ENCODE peak calls at places on chromosomes 5 and 9, in nine cellular contexts. B is CD8-positive, alpha-beta memory T cell; C is heart right ventricle; I is K562; X is right atrium auricular region; E is cardiac muscle cell; Y is DND-41; L is lung; O is neuronal stem cell. W is an unnamed sample. For H3K4me1, the result is how much of the 10 kb centered on the place peaks cover.

GRCh38 chr5:54774281-54775171 is 210.9 kb downstream of the ESM1 start:
- DNase-seq in B (no peak), C (peak), I (no peak), X (peak), E (peak), Y (no peak), L (peak), O (no peak), W (peak)

GRCh38 chr5:6820851-6821479 is 107.7 kb downstream of the TENT4A start:
- DNase-seq in B (peak), C (no peak), I (peak), X (no peak), E (peak), Y (peak), L (no peak), O (peak), W (no peak)

GRCh38 chr5:109921735-109922395 is 232.1 kb downstream of the MAN2A1 start:
- DNase-seq in B (no peak), C (peak), I (no peak), X (no peak), E (no peak), Y (peak), L (peak), O (no peak), W (peak)

GRCh38 chr5:110536120-110537115 is 190.1 kb downstream of the TMEM232 start:
- DNase-seq in B (no peak), C (no peak), I (no peak), X (no peak), E (peak), Y (no peak), L (no peak), O (no peak), W (peak)

GRCh38 chr9:107732781-107733529 is 243.4 kb upstream of the KLF4 start:
- DNase-seq in B (no peak), C (peak), I (no peak), X (peak), E (peak), Y (no peak), L (no peak), O (no peak), W (peak)

GRCh38 chr9:86353591-86354047 is 591 bp downstream of the TUT7 start:
- DNase-seq in B (no peak), C (no peak), I (no peak), X (no peak), E (peak), Y (no peak), L (peak), O (no peak), W (peak)

GRCh38 chr5:37554938-37555337 is 175.8 kb downstream of the WDR70 start:
- DNase-seq in B (no peak), C (no peak), I (peak), X (no peak), E (no peak), Y (no peak), L (no peak), O (no peak), W (no peak)

GRCh38 chr9:90641868-90642558 is 611 bp downstream of the DIRAS2 start:
- DNase-seq in B (no peak), C (no peak), I (no peak), X (no peak), E (no peak), Y (no peak), L (no peak), O (peak), W (peak)

GRCh38 chr5:126641387-126641786 is 40.6 kb downstream of the PHAX start:
- DNase-seq in B (no peak), C (no peak), I (no peak), X (no peak), E (no peak), Y (no peak), L (no peak), O (no peak), W (no peak)

GRCh38 chr5:178323961-178324360 is 91.4 kb upstream of the PHYKPL start:
- DNase-seq in B (no peak), C (no peak), I (no peak), X (no peak), E (no peak), Y (no peak), L (no peak), O (no peak), W (no peak)

GRCh38 chr5:10467281-10468198 is 25.9 kb downstream of the ROPN1L start:
- DNase-seq in B (no peak), C (no peak), I (no peak), X (no peak), E (peak), Y (no peak), L (no peak), O (no peak), W (peak)

GRCh38 chr5:42995152-42995751 is 44.9 kb downstream of the ANXA2R start:
- DNase-seq in B (no peak), C (no peak), I (no peak), X (no peak), E (peak), Y (peak), L (no peak), O (no peak), W (no peak)

GRCh38 chr5:158471179-158471924 is 612.4 kb upstream of the CLINT1 start:
- DNase-seq in B (no peak), C (no peak), I (no peak), X (no peak), E (no peak), Y (no peak), L (no peak), O (no peak), W (peak)

GRCh38 chr9:125522328-125522725 is 184.7 kb downstream of the MAPKAP1 start:
- DNase-seq in B (no peak), C (peak), I (no peak), X (no peak), E (peak), Y (no peak), L (peak), O (no peak), W (peak)

GRCh38 chr9:14203366-14204056 is 110.4 kb downstream of the NFIB start:
- DNase-seq in B (no peak), C (peak), I (no peak), X (no peak), E (peak), Y (no peak), L (peak), O (no peak), W (peak)

GRCh38 chr5:119470851-119471451 is 18.7 kb downstream of the HSD17B4 start:
- DNase-seq in B (no peak), C (no peak), I (peak), X (no peak), E (peak), Y (peak), L (no peak), O (peak), W (no peak)

GRCh38 chr5:168712280-168712924 is 133.2 kb upstream of the PANK3 start:
- DNase-seq in B (no peak), C (peak), I (no peak), X (peak), E (peak), Y (no peak), L (no peak), O (no peak), W (no peak)

GRCh38 chr5:148831590-148832565 is 5.5 kb downstream of the ADRB2 start:
- DNase-seq in B (no peak), C (no peak), I (no peak), X (no peak), E (no peak), Y (no peak), L (no peak), O (no peak), W (no peak)

GRCh38 chr5:33261305-33261704 is 179.5 kb upstream of the TARS1 start:
- DNase-seq in B (no peak), C (no peak), I (no peak), X (no peak), E (peak), Y (no peak), L (no peak), O (no peak), W (no peak)

GRCh38 chr9:71592400-71592799 is 175.9 kb downstream of the CEMIP2 start:
- DNase-seq in B (no peak), C (no peak), I (no peak), X (no peak), E (no peak), Y (no peak), L (no peak), O (no peak), W (no peak)

GRCh38 chr5:50967388-50968039 is 301.1 kb downstream of the PARP8 start:
- DNase-seq in B (no peak), C (no peak), I (no peak), X (no peak), E (no peak), Y (no peak), L (no peak), O (peak), W (no peak)

GRCh38 chr9:137316012-137316981 is 14.2 kb upstream of the NRARP start:
- DNase-seq in B (no peak), C (peak), I (peak), X (no peak), E (peak), Y (no peak), L (no peak), O (no peak), W (peak)

GRCh38 chr9:5492965-5493364 is 17.4 kb upstream of the PDCD1LG2 start:
- DNase-seq in B (no peak), C (no peak), I (no peak), X (no peak), E (no peak), Y (no peak), L (no peak), O (no peak), W (no peak)

GRCh38 chr9:131220485-131220884 is 55.8 kb downstream of the FAM78A start:
- DNase-seq in B (no peak), C (no peak), I (no peak), X (no peak), E (no peak), Y (no peak), L (no peak), O (no peak), W (no peak)

GRCh38 chr5:157025093-157025698 is 33.7 kb downstream of the HAVCR1 start:
- DNase-seq in B (peak), C (no peak), I (no peak), X (no peak), E (no peak), Y (no peak), L (no peak), O (no peak), W (peak)

GRCh38 chr9:89444212-89444611 is 53.7 kb downstream of the SEMA4D start:
- DNase-seq in B (peak), C (no peak), I (no peak), X (no peak), E (peak), Y (no peak), L (no peak), O (no peak), W (no peak)

GRCh38 chr9:130029223-130029583 is 13.8 kb downstream of the FNBP1 start:
- DNase-seq in B (no peak), C (no peak), I (no peak), X (no peak), E (no peak), Y (no peak), L (no peak), O (no peak), W (no peak)

GRCh38 chr9:36433386-36433785 is 33.3 kb upstream of the RNF38 start:
- DNase-seq in B (no peak), C (no peak), I (no peak), X (no peak), E (no peak), Y (no peak), L (no peak), O (no peak), W (no peak)

GRCh38 chr5:127867006-127867788 is 164.0 kb downstream of the CCDC192 start:
- DNase-seq in B (no peak), C (no peak), I (no peak), X (no peak), E (no peak), Y (no peak), L (no peak), O (no peak), W (no peak)

GRCh38 chr5:13946111-13946510 is 1.6 kb upstream of the DNAH5 start:
- DNase-seq in B (no peak), C (no peak), I (no peak), X (no peak), E (no peak), Y (no peak), L (no peak), O (no peak), W (no peak)

GRCh38 chr5:71865202-71865601 is 146.1 kb downstream of the CARTPT start:
- DNase-seq in B (no peak), C (no peak), I (no peak), X (no peak), E (peak), Y (no peak), L (no peak), O (no peak), W (no peak)

GRCh38 chr9:121685795-121686377 is 34.5 kb downstream of the DAB2IP start:
- DNase-seq in B (no peak), C (no peak), I (no peak), X (no peak), E (no peak), Y (no peak), L (no peak), O (no peak), W (no peak)

GRCh38 chr5:63596254-63596653 is 366.0 kb downstream of the HTR1A start:
- DNase-seq in B (no peak), C (no peak), I (no peak), X (no peak), E (no peak), Y (no peak), L (no peak), O (no peak), W (no peak)

GRCh38 chr5:135240781-135241360 is 158.2 kb downstream of the MACROH2A1 start:
- DNase-seq in B (no peak), C (no peak), I (no peak), X (peak), E (no peak), Y (no peak), L (no peak), O (no peak), W (no peak)

GRCh38 chr5:135236951-135237791 is 161.9 kb downstream of the MACROH2A1 start:
- DNase-seq in B (no peak), C (no peak), I (no peak), X (peak), E (no peak), Y (no peak), L (no peak), O (no peak), W (no peak)

GRCh38 chr5:135239461-135240282 is 159.4 kb downstream of the MACROH2A1 start:
- DNase-seq in B (no peak), C (no peak), I (no peak), X (peak), E (no peak), Y (no peak), L (no peak), O (no peak), W (peak)

GRCh38 chr5:135240283-135240633 is 158.8 kb downstream of the MACROH2A1 start:
- DNase-seq in B (no peak), C (no peak), I (no peak), X (peak), E (no peak), Y (no peak), L (no peak), O (no peak), W (no peak)

GRCh38 chr5:135238622-135239460 is 160.2 kb downstream of the MACROH2A1 start:
- DNase-seq in B (no peak), C (no peak), I (no peak), X (peak), E (no peak), Y (no peak), L (no peak), O (no peak), W (no peak)
- H3K4me1 ChIP-seq in B (under half), C (under half), I (under half), X (under half), E (under half), Y (under half), L (under half), O (under half), W (under half)

GRCh38 chr9:70113403-70114022 is 69.9 kb downstream of the MAMDC2 start:
- DNase-seq in B (no peak), C (peak), I (peak), X (peak), E (peak), Y (peak), L (peak), O (peak), W (peak)

GRCh38 chr9:70111042-70111602 is 67.5 kb downstream of the MAMDC2 start:
- DNase-seq in B (peak), C (peak), I (peak), X (peak), E (peak), Y (peak), L (peak), O (peak), W (peak)

GRCh38 chr9:70111641-70112236 is 68.1 kb downstream of the MAMDC2 start:
- DNase-seq in B (no peak), C (no peak), I (no peak), X (no peak), E (no peak), Y (no peak), L (no peak), O (no peak), W (no peak)

GRCh38 chr9:70114898-70115297 is 71.2 kb downstream of the MAMDC2 start:
- DNase-seq in B (no peak), C (no peak), I (no peak), X (no peak), E (no peak), Y (no peak), L (no peak), O (no peak), W (no peak)

GRCh38 chr9:70112981-70113380 is 69.3 kb downstream of the MAMDC2 start:
- DNase-seq in B (no peak), C (no peak), I (no peak), X (no peak), E (no peak), Y (no peak), L (no peak), O (no peak), W (no peak)
- H3K4me1 ChIP-seq in B (under half), C (under half), I (under half), X (under half), E (under half), Y (under half), L (under half), O (under half), W (under half)

GRCh38 chr5:73726606-73727231 is 100.7 kb downstream of the ARHGEF28 start:
- DNase-seq in B (no peak), C (no peak), I (no peak), X (no peak), E (no peak), Y (no peak), L (no peak), O (no peak), W (no peak)
- H3K4me1 ChIP-seq in B (under half), C (under half), I (under half), X (under half), E (under half), Y (under half), L (under half), O (under half), W (half or more)

GRCh38 chr5:88486466-88486865 is 217.8 kb upstream of the TMEM161B start:
- DNase-seq in B (no peak), C (no peak), I (no peak), X (no peak), E (no peak), Y (no peak), L (no peak), O (no peak), W (no peak)

GRCh38 chr5:88484367-88484766 is 215.7 kb upstream of the TMEM161B start:
- DNase-seq in B (no peak), C (no peak), I (no peak), X (no peak), E (no peak), Y (no peak), L (no peak), O (no peak), W (no peak)

GRCh38 chr5:88480245-88480644 is 211.6 kb upstream of the TMEM161B start:
- DNase-seq in B (no peak), C (no peak), I (no peak), X (no peak), E (no peak), Y (no peak), L (no peak), O (no peak), W (peak)

DNA sequence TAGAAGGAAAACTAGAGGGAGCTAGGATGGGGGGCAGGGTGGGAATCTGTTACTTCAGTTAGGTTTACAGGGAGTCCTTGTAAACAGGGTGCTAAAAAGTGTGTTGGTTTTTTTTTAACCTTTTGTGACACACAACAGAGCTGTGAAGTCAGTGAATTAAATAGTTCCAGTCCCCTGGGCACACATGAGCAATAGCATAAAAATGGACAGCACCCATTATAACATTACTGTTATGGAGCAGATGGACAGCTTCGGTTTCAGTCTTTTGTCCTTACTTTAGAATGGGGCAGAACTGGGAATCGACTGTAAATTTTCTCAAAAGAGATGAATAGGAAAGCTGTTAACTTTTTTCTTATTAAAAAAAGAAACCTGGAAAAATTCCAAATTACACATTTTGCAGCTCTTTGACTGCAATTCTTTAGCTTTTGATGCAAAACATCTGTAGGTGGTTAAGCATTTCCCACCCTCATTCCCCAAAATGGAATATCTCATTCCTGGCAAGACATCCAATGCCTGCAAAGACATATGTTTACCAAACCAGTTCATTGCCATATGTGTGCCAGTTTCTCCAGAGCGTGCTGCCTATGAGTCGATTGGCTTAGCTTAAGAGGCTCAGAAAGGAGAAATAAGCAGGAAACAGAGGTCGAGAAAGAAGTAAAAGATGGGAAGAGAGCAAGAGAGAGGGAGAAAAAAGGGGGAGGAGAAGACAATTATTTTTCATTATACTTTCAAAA is 212.3 kb upstream of the TMEM161B start:
- DNase-seq in B (no peak), C (no peak), I (no peak), X (no peak), E (peak), Y (no peak), L (no peak), O (no peak), W (no peak)
- H3K4me1 ChIP-seq in B (under half), C (under half), I (under half), X (under half), E (under half), Y (under half), L (under half), O (under half), W (under half)

GRCh38 chr9:109026306-109026705 is 13.0 kb upstream of the CTNNAL1 start:
- DNase-seq in B (no peak), C (no peak), I (no peak), X (no peak), E (no peak), Y (no peak), L (no peak), O (peak), W (no peak)
- H3K4me1 ChIP-seq in B (under half), C (under half), I (under half), X (under half), E (under half), Y (under half), L (under half), O (under half), W (under half)

DNA sequence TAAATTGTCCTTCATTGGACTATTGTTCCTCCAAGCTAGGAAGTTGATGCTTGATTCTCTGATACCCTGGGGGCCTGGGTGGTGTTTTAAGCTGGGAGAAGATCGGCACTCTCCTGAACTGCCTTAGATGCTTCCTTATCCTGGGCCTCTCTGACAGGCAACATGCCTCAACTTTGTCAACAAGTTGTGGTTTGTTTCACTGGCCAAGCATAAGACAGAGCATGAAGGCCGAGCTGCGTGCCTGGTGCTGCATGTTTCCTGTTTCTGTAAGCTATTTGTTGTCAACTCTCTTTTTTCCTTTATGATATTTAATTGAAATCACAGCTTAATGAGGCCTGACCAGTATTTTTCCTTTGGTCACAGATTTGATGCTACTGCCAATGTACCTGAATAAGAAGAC is 187.6 kb upstream of the TNC start:
- DNase-seq in B (no peak), C (no peak), I (no peak), X (no peak), E (no peak), Y (no peak), L (no peak), O (no peak), W (no peak)
- H3K4me1 ChIP-seq in B (under half), C (under half), I (under half), X (under half), E (under half), Y (under half), L (under half), O (under half), W (under half)

GRCh38 chr9:111959960-111960359 is 63.3 kb downstream of the UGCG start:
- DNase-seq in B (no peak), C (no peak), I (no peak), X (no peak), E (peak), Y (no peak), L (no peak), O (no peak), W (no peak)
- H3K4me1 ChIP-seq in B (under half), C (under half), I (under half), X (under half), E (under half), Y (under half), L (under half), O (under half), W (under half)

GRCh38 chr5:371811-372555 is 50.5 kb downstream of the AHRR start:
- DNase-seq in B (no peak), C (peak), I (no peak), X (peak), E (no peak), Y (peak), L (no peak), O (no peak), W (no peak)
- H3K4me1 ChIP-seq in B (under half), C (under half), I (under half), X (under half), E (under half), Y (under half), L (under half), O (under half), W (under half)

W was measured in thyroid gland.